ENCODE peak calls at places on chromosome 10, in eight cellular contexts. L is neural crest cell, K is NCI-H345, U is MV-4-11, G is lower leg skin, D is EH, Z is mesenteric fat pad, M is GM04504. E is an unnamed sample.

GRCh38 chr10:5442056-5442989 is 30.0 kb downstream of the NET1 start:
- DNase-seq in U (peak; percentile 39), L (peak; percentile 31), D (peak; percentile 63), M (no peak), Z (no peak), K (peak; percentile 29), G (no peak), E (no peak)

GRCh38 chr10:126969310-126969709 is 64.1 kb downstream of the DOCK1 start:
- DNase-seq in U (no peak), K (no peak), G (no peak), Z (peak; percentile 74), D (peak; percentile 21), M (no peak), L (no peak), E (no peak)

GRCh38 chr10:30788307-30788706 is 158.8 kb upstream of the LYZL2 start:
- DNase-seq in K (no peak), U (no peak), M (no peak), G (no peak), D (peak; percentile 57), L (no peak), Z (no peak), E (no peak)

GRCh38 chr10:80459047-80459865 is 5.1 kb downstream of the TSPAN14 start:
- DNase-seq in M (no peak), Z (no peak), K (peak; percentile 14), G (peak; percentile 96), L (no peak), U (peak; percentile 96), D (peak; percentile 95), E (no peak)

GRCh38 chr10:6643962-6644361 is 63.9 kb upstream of the PRKCQ start:
- DNase-seq in D (no peak), U (no peak), L (no peak), G (no peak), Z (no peak), M (no peak), K (no peak), E (no peak)

GRCh38 chr10:18668026-18668425 is 8.8 kb downstream of the ARL5B start:
- DNase-seq in G (no peak), K (no peak), M (no peak), L (no peak), Z (no peak), D (no peak), U (no peak), E (no peak)

GRCh38 chr10:17115683-17116082 is 13.9 kb downstream of the CUBN start:
- DNase-seq in L (no peak), D (peak; percentile 70), U (no peak), K (no peak), G (no peak), M (no peak), Z (no peak), E (no peak)

GRCh38 chr10:113001599-113002448 is 51.8 kb downstream of the TCF7L2 start:
- DNase-seq in Z (no peak), G (no peak), M (no peak), U (no peak), D (peak; percentile 36), L (no peak), K (no peak), E (no peak)

GRCh38 chr10:16258476-16259040 is 178.3 kb upstream of the PTER start:
- DNase-seq in Z (no peak), M (no peak), D (no peak), K (no peak), G (no peak), L (no peak), U (no peak), E (no peak)